ENCODE peak calls at places on chromosome 18, in seven cellular contexts. C is CD8-positive, alpha-beta T cell; L is tibial nerve; N is CD8-positive, alpha-beta memory T cell; A is sigmoid colon; T is transverse colon; Q is kidney. K is an unnamed sample.

GRCh38 chr18:3140986-3141639 is 78.7 kb downstream of the MYOM1 start:
- DNase-seq in C (no peak), L (no peak), N (no peak), A (no peak), T (no peak), Q (no peak), K (no peak)

GRCh38 chr18:41268271-41268670 is 686.8 kb upstream of the PIK3C3 start:
- DNase-seq in C (no peak), L (no peak), N (no peak), A (no peak), T (no peak), Q (no peak), K (no peak)

GRCh38 chr18:31659574-31660149 is 24.7 kb downstream of the B4GALT6 start:
- DNase-seq in C (no peak), L (no peak), N (no peak), A (no peak), T (no peak), Q (no peak), K (no peak)

GRCh38 chr18:34153711-34154110 is 71.0 kb downstream of the NOL4 start:
- DNase-seq in C (no peak), L (no peak), N (no peak), A (no peak), T (no peak), Q (no peak), K (no peak)

GRCh38 chr18:45654677-45655076 is 39.4 kb downstream of the SLC14A2 start:
- DNase-seq in C (no peak), L (no peak), N (no peak), A (no peak), T (no peak), Q (no peak), K (no peak)

GRCh38 chr18:8615397-8616025 is 6.3 kb downstream of the RAB12 start:
- DNase-seq in C (no peak), L (no peak), N (no peak), A (peak; percentile 74), T (peak; percentile 19), Q (no peak), K (no peak)

GRCh38 chr18:67599277-67599676 is 82.8 kb upstream of the DSEL start:
- DNase-seq in C (no peak), L (no peak), N (no peak), A (no peak), T (no peak), Q (no peak), K (no peak)

GRCh38 chr18:22933958-22934423 is 863 bp downstream of the RBBP8 start:
- DNase-seq in C (no peak), L (no peak), N (no peak), A (no peak), T (no peak), Q (no peak), K (no peak)

GRCh38 chr18:51522821-51523220 is 325.3 kb upstream of the MEX3C start:
- DNase-seq in C (no peak), L (no peak), N (no peak), A (no peak), T (no peak), Q (no peak), K (no peak)

GRCh38 chr18:23825978-23826405 is 136.7 kb downstream of the LAMA3 start:
- DNase-seq in C (no peak), L (peak; percentile 50), N (no peak), A (peak; percentile 93), T (peak; percentile 22), Q (peak; percentile 79), K (no peak)

GRCh38 chr18:79374408-79375171 is 21.1 kb upstream of the NFATC1 start:
- DNase-seq in C (no peak), L (no peak), N (no peak), A (no peak), T (no peak), Q (no peak), K (peak; percentile 40)

GRCh38 chr18:6315556-6316331 is 99.0 kb downstream of the L3MBTL4 start:
- DNase-seq in C (no peak), L (no peak), N (no peak), A (no peak), T (peak; percentile 68), Q (no peak), K (no peak)

GRCh38 chr18:35695384-35695783 is 113.8 kb downstream of the GALNT1 start:
- DNase-seq in C (no peak), L (no peak), N (no peak), A (no peak), T (no peak), Q (no peak), K (no peak)
- H3K36me3 ChIP-seq in C (no peaks in the 10 kb centered on the region), L (peaks cover 41% of the 10 kb centered on the region), N (no peaks in the 10 kb centered on the region), A (peaks cover 7% of the 10 kb centered on the region), T (peaks cover 24% of the 10 kb centered on the region), Q (no peaks in the 10 kb centered on the region), K (peaks cover 17% of the 10 kb centered on the region)

GRCh38 chr18:76450452-76450851 is 44.6 kb downstream of the ZNF516 start:
- DNase-seq in C (no peak), L (no peak), N (no peak), A (peak; percentile 51), T (no peak), Q (no peak), K (no peak)
- H3K4me1 ChIP-seq in C (peaks cover 25% of the 10 kb centered on the region), L (no peaks in the 10 kb centered on the region), N (peaks cover 15% of the 10 kb centered on the region), A (no peaks in the 10 kb centered on the region), T (peaks cover 12% of the 10 kb centered on the region), Q (peaks cover 36% of the 10 kb centered on the region), K (peaks cover 17% of the 10 kb centered on the region)

DNA sequence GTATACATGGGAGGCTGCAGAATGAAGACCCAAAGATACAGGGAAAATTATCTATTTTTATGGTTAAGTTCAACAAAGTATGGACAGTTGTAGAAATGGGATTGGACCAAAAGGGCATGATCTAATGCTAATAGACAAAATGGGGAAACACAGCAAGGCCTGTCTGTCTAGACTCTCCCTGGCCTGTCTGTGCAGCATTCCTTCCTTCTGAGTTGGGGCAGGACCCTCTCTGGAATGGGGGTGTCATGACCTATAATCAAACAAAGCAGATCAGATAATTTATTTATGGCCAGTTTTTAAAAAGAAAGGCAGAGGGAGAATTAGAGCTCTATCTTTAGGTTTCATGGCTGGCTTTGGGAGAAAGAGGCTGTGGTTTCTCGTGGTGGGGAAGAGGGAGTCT is 104.4 kb downstream of the CTIF start:
- DNase-seq in C (no peak), L (no peak), N (no peak), A (no peak), T (no peak), Q (no peak), K (no peak)
- H3K27ac ChIP-seq in C (no peak overlapping the region), L (no peak overlapping the region), N (no peak overlapping the region), A (no peak overlapping the region), T (no peak overlapping the region), Q (no peak overlapping the region), K (no peak overlapping the region)

GRCh38 chr18:58928401-58928800 is 63.7 kb downstream of the ZNF532 start:
- DNase-seq in C (no peak), L (no peak), N (no peak), A (no peak), T (no peak), Q (no peak), K (no peak)

GRCh38 chr18:58929206-58929605 is 64.5 kb downstream of the ZNF532 start:
- DNase-seq in C (no peak), L (no peak), N (no peak), A (no peak), T (no peak), Q (no peak), K (no peak)

GRCh38 chr18:58924473-58924872 is 59.8 kb downstream of the ZNF532 start:
- DNase-seq in C (no peak), L (no peak), N (no peak), A (no peak), T (no peak), Q (no peak), K (no peak)

GRCh38 chr18:58922995-58923394 is 58.3 kb downstream of the ZNF532 start:
- DNase-seq in C (no peak), L (no peak), N (no peak), A (no peak), T (no peak), Q (no peak), K (no peak)

GRCh38 chr18:58927659-58928058 is 63.0 kb downstream of the ZNF532 start:
- DNase-seq in C (no peak), L (no peak), N (no peak), A (no peak), T (no peak), Q (no peak), K (no peak)
- H3K36me3 ChIP-seq in C (no peaks in the 10 kb centered on the region), L (peaks cover 42% of the 10 kb centered on the region), N (no peaks in the 10 kb centered on the region), A (peaks cover 8% of the 10 kb centered on the region), T (no peaks in the 10 kb centered on the region), Q (no peaks in the 10 kb centered on the region), K (no peaks in the 10 kb centered on the region)

GRCh38 chr18:63142502-63143045 is 177.0 kb downstream of the BCL2 start:
- DNase-seq in C (no peak), L (no peak), N (no peak), A (no peak), T (no peak), Q (no peak), K (no peak)

GRCh38 chr18:63141777-63142176 is 177.8 kb downstream of the BCL2 start:
- DNase-seq in C (no peak), L (no peak), N (no peak), A (no peak), T (peak; percentile 46), Q (no peak), K (no peak)

GRCh38 chr18:63144748-63145147 is 174.8 kb downstream of the BCL2 start:
- DNase-seq in C (no peak), L (no peak), N (no peak), A (no peak), T (no peak), Q (no peak), K (no peak)

GRCh38 chr18:63140997-63141776 is 178.4 kb downstream of the BCL2 start:
- DNase-seq in C (no peak), L (no peak), N (no peak), A (no peak), T (no peak), Q (no peak), K (no peak)

GRCh38 chr18:63143246-63143847 is 176.2 kb downstream of the BCL2 start:
- DNase-seq in C (no peak), L (no peak), N (no peak), A (no peak), T (no peak), Q (no peak), K (no peak)
- H3K4me1 ChIP-seq in C (peaks cover 24% of the 10 kb centered on the region), L (no peaks in the 10 kb centered on the region), N (peaks cover 16% of the 10 kb centered on the region), A (no peaks in the 10 kb centered on the region), T (peaks cover 5% of the 10 kb centered on the region), Q (peaks cover 10% of the 10 kb centered on the region), K (peaks cover 30% of the 10 kb centered on the region)

DNA sequence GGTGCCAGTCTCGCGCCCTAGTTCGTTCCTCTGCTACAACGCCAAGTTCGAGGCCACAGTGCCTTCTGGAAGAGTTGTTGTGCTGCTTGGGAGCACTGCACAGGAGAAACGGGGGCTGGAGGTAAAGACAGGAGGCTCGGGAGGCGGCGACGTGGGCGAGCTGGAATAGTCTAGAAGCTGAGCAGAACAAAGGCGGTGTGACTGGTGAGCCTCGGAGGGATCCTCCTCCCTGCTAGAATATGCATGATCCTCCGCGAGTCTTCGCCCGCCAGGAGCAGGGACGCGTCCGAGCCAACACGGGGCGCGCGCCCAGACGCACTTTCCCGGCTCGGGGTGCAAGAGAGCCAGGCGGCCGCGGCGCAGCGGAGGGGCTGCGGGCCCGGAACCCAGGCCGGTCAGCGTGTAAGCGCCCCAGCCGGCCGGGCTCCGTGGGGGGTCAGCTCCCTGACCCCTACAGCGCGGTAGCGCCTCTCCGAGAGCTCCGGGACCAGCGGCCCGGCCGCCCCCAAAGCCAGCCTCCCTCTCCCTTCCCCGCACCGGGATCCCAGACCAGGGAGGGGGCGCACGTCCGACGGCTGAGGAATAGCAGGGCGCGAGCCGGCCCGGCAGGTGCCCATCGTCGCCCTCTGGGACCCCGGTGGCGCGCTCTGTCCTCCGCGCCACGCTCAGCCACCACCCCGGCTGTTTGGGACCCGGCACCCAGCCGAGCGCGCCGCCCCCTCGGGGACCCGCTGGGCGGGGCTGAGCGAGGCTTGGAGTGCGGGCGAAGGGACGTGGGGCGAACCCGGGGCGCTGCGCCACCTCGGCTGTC is 62.4 kb downstream of the GNAL start:
- DNase-seq in C (no peak), L (no peak), N (no peak), A (no peak), T (no peak), Q (no peak), K (no peak)
- H3K27ac ChIP-seq in C (no peak overlapping the region), L (no peak overlapping the region), N (no peak overlapping the region), A (no peak overlapping the region), T (no peak overlapping the region), Q (no peak overlapping the region), K (no peak overlapping the region)

K was measured in upper lobe of right lung.